ENCODE peak calls at places on chromosomes 4 and X, in four cellular contexts. T is endothelial cell of umbilical vein, M is testis, B is MM.1S. J is an unnamed sample.

GRCh38 chrX:19772306-19772705 is 115.1 kb downstream of the SH3KBP1 start:
- DNase-seq in T (peak; percentile 53), M (no peak), B (no peak), J (no peak)

GRCh38 chr4:128566688-128567087 is 242.8 kb upstream of the JADE1 start:
- DNase-seq in T (peak; percentile 41), M (no peak), B (no peak), J (no peak)

GRCh38 chr4:26235500-26235899 is 85.3 kb upstream of the RBPJ start:
- DNase-seq in T (no peak), M (no peak), B (no peak), J (no peak)

GRCh38 chr4:102935716-102936115 is 66.9 kb downstream of the CISD2 start:
- DNase-seq in T (no peak), M (no peak), B (no peak), J (no peak)

GRCh38 chr4:66794635-66795034 is 750.7 kb downstream of the CENPC start:
- DNase-seq in T (no peak), M (no peak), B (no peak), J (no peak)

GRCh38 chr4:84965558-84966381 is 720 bp downstream of the WDFY3 start:
- DNase-seq in T (peak; percentile 53), M (peak; percentile 50), B (no peak), J (peak; percentile 83)

GRCh38 chrX:125205084-125205917 is 114.4 kb upstream of the TEX13C start:
- DNase-seq in T (no peak), M (peak; percentile 60), B (no peak), J (no peak)

GRCh38 chr4:186366326-186366725 is 100.3 kb downstream of the F11 start:
- DNase-seq in T (no peak), M (no peak), B (no peak), J (no peak)

GRCh38 chrX:13078739-13079444 is 34.5 kb upstream of the FAM9C start:
- DNase-seq in T (peak; percentile 68), M (peak; percentile 30), B (no peak), J (peak; percentile 56)

GRCh38 chr4:659851-660250 is 14.2 kb downstream of the ATP5ME start:
- DNase-seq in T (no peak), M (no peak), B (no peak), J (no peak)

GRCh38 chr4:3765271-3766206 is 646 bp upstream of the ADRA2C start:
- DNase-seq in T (no peak), M (peak; percentile 58), B (no peak), J (no peak)

GRCh38 chr4:111778543-111778942 is 366.7 kb upstream of the FAM241A start:
- DNase-seq in T (no peak), M (no peak), B (no peak), J (no peak)

GRCh38 chr4:181957088-181957487 is 286.1 kb upstream of the TENM3 start:
- DNase-seq in T (peak; percentile 52), M (no peak), B (no peak), J (no peak)

GRCh38 chr4:25449688-25450087 is 72.6 kb downstream of the ANAPC4 start:
- DNase-seq in T (no peak), M (no peak), B (no peak), J (no peak)

GRCh38 chr4:45147866-45148265 is 421.5 kb upstream of the GNPDA2 start:
- DNase-seq in T (no peak), M (no peak), B (no peak), J (no peak)

GRCh38 chr4:40305329-40306193 is 29.6 kb upstream of the CHRNA9 start:
- DNase-seq in T (no peak), M (no peak), B (peak; percentile 92), J (no peak)

GRCh38 chr4:164956766-164957643 is 20.5 kb downstream of the TRIM61 start:
- DNase-seq in T (peak; percentile 12), M (peak; percentile 92), B (peak; percentile 92), J (peak; percentile 91)

GRCh38 chrX:13110427-13111324 is 66.3 kb upstream of the FAM9C start:
- DNase-seq in T (peak; percentile 89), M (no peak), B (no peak), J (no peak)

GRCh38 chr4:148056879-148057278 is 325.0 kb downstream of the ARHGAP10 start:
- DNase-seq in T (peak; percentile 25), M (peak; percentile 56), B (peak; percentile 88), J (peak; percentile 74)

GRCh38 chr4:8744083-8744805 is 127.4 kb downstream of the HMX1 start:
- DNase-seq in T (no peak), M (no peak), B (peak; percentile 10), J (peak; percentile 56)

GRCh38 chrX:73849054-73849453 is 286.1 kb downstream of the CHIC1 start:
- DNase-seq in T (no peak), M (no peak), B (no peak), J (no peak)

GRCh38 chr4:3879681-3880594 is 113.8 kb downstream of the ADRA2C start:
- DNase-seq in T (no peak), M (no peak), B (no peak), J (peak; percentile 61)

GRCh38 chr4:81021995-81022394 is 8.5 kb upstream of the BMP3 start:
- DNase-seq in T (no peak), M (no peak), B (no peak), J (no peak)

GRCh38 chr4:126702747-126703146 is 930.0 kb upstream of the INTU start:
- DNase-seq in T (no peak), M (no peak), B (no peak), J (no peak)

GRCh38 chr4:74670583-74670982 is 123.7 kb downstream of the BTC start:
- DNase-seq in T (no peak), M (no peak), B (no peak), J (no peak)

GRCh38 chr4:40333921-40334352 is 1.2 kb upstream of the CHRNA9 start:
- DNase-seq in T (no peak), M (no peak), B (no peak), J (no peak)

GRCh38 chrX:87572911-87573310 is 55.3 kb downstream of the KLHL4 start:
- DNase-seq in T (no peak), M (peak; percentile 17), B (no peak), J (no peak)

GRCh38 chr4:84966382-84967291 is at the start of gene WDFY3:
- DNase-seq in T (peak; percentile 85), M (peak; percentile 90), B (peak; percentile 55), J (peak; percentile 91)

GRCh38 chr4:121228851-121229250 is 64.7 kb upstream of the TNIP3 start:
- DNase-seq in T (no peak), M (no peak), B (no peak), J (no peak)

DNA sequence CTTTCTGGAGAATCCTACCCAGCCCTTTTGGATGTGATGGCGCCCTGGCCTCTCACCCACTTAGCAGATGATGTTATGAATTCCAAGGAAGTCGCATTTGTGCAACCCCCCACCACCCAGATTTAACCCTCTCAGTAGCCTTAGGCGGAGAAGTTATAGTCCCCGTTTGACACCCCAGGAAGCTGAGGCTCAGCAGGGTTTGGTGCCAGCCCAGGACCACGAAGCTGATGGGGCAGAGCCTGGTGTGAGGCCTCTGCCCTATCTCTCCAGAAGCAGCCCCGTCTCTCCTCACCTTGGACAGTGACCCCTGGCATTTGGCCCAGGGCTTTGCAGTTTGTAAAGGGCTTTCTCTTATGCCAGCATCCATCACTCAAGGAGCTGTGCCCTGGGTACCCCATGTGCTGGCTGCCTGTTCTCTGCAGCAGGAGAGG is 1.1 kb downstream of the WFS1 start:
- DNase-seq in T (peak; percentile 14), M (no peak), B (no peak), J (no peak)
- H3K4me1 ChIP-seq in T (peaks cover 15% of the 10 kb centered on the region), M (peaks cover 54% of the 10 kb centered on the region), B (peaks cover 5% of the 10 kb centered on the region), J (peaks cover 39% of the 10 kb centered on the region)

DNA sequence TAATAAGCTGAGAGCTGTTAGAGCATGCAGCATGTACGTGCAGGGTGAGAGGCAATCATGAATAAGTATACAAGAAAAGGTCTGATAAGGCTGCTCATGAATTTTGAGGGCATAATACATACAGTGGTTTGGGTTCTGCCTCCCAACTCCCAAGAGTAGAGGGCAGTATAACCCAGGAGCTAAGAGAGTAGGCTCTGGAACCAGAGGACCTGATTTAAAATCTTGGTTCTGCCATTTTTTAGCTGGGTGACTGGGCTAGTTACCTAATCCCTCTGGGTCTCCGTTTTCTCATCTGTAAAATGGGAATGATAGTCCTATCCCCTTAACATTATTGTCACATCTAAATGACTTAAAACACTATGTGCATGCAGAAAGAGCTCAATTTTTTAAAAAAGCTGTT is 85.3 kb downstream of the LNX1 start:
- DNase-seq in T (peak; percentile 23), M (no peak), B (no peak), J (no peak)
- TF ChIP-seq CTCF in T (peak; percentile 32), M (no peak), B (no peak), J (no peak)

GRCh38 chr4:7652006-7652405 is 217.3 kb upstream of the PSAPL1 start:
- DNase-seq in T (no peak), M (no peak), B (no peak), J (no peak)

GRCh38 chr4:7650606-7651400 is 216.1 kb upstream of the PSAPL1 start:
- DNase-seq in T (no peak), M (peak; percentile 44), B (no peak), J (peak; percentile 60)

GRCh38 chr4:7652451-7652871 is 217.7 kb upstream of the PSAPL1 start:
- DNase-seq in T (no peak), M (no peak), B (no peak), J (no peak)

GRCh38 chr4:7652906-7653305 is 218.2 kb upstream of the PSAPL1 start:
- DNase-seq in T (no peak), M (no peak), B (no peak), J (no peak)

GRCh38 chr4:7651461-7651921 is 216.8 kb upstream of the PSAPL1 start:
- DNase-seq in T (no peak), M (peak; percentile 76), B (no peak), J (no peak)
- H3K4me1 ChIP-seq in T (peaks cover 28% of the 10 kb centered on the region), M (peaks cover 67% of the 10 kb centered on the region), B (no peaks in the 10 kb centered on the region), J (peaks cover 21% of the 10 kb centered on the region)

DNA sequence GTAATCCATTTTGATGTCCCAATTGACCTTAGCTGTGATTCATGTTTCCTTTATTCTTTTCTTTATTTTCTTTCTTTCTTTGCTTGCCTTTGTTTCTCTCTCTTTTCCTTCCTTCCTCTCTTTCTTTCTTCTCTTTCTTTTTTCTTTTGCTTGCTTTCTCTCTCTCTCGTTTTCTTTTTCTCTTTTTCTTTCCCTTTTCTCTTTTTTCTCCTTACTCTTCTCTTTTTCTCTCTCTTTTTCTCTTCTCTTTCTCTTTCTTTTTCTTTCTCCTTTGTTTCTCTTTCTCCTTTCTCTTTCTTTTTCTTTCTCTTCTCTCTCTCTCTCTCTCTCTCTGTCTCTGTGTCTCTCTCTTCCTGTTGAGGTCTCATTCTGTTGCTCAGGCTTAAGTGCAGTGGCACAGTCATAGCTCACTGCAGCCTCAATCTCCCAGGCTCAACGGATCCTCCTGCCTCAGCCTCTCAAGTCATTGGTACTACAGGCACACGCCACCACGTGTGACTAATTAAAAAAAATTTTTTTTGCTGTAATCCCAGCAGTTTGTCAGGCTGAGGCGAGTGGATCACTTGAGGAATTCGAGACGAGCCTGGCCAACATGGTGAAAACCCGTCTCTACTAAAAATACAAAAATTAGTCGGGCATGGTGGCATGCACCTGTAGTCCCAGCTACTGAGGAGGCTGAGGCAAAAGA is 8.0 kb upstream of the DHRSX start:
- DNase-seq in T (no peak), M (no peak), B (no peak), J (peak; percentile 26)
- TF ChIP-seq CTCF in T (no peak), M (no peak), B (no peak), J (no peak)

GRCh38 chr4:155734065-155734464 is 24.8 kb upstream of the GUCY1B1 start:
- DNase-seq in T (no peak), M (no peak), B (no peak), J (no peak)
- H3K4me1 ChIP-seq in T (no peaks in the 10 kb centered on the region), M (no peaks in the 10 kb centered on the region), B (no peaks in the 10 kb centered on the region), J (no peaks in the 10 kb centered on the region)

DNA sequence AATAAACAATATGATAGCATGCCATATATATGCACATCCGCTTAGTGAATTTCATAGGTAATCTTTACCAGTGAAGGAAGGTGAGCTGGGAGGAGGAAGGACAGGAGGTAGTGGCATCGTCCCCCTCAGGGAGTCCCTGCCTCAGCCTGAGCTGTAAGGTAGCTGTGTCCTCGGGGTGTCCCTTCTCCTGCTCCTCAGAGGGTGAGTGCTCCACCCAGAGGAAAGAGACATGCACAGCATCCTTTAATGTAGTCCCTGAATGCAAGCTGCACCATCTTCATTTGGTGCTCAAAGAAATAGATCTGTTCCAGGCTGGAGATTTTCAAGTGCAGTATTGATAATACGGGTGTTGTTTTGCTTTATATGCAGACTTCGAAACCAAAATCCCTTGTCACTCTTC is 330.4 kb upstream of the SFRP2 start:
- DNase-seq in T (no peak), M (no peak), B (no peak), J (no peak)
- TF ChIP-seq CTCF in T (no peak), M (no peak), B (no peak), J (no peak)